ENCODE peak calls at places on chromosomes 1 and 21, in ten cellular contexts. J is IMR-90, I is GM23338, S is heart left ventricle, L is psoas muscle, E is upper lobe of left lung, H is pancreas, U is DND-41, Z is gastrocnemius medialis, V is Panc1. Q is an unnamed sample.

GRCh38 chr1:222413436-222413835 is 134.5 kb downstream of the HHIPL2 start:
- ATAC-seq in I (no peak), Z (no peak), S (peak), H (no peak), E (no peak), L (no peak), J (peak), V (no peak), U (no peak), Q (no peak)

GRCh38 chr1:40257313-40257687 is 736 bp upstream of the ZMPSTE24 start:
- ATAC-seq in L (peak), V (peak), U (peak), H (peak), Z (peak), I (peak), S (peak), J (peak), E (peak), Q (peak)

GRCh38 chr1:79614762-79615161 is 608.2 kb upstream of the ADGRL4 start:
- ATAC-seq in E (no peak), H (no peak), V (no peak), S (no peak), I (no peak), U (no peak), L (no peak), J (no peak), Z (no peak), Q (no peak)

GRCh38 chr1:18921506-18922251 is 19.3 kb upstream of the ALDH4A1 start:
- ATAC-seq in J (no peak), I (no peak), U (no peak), H (peak), S (peak), V (no peak), Z (no peak), E (no peak), L (peak), Q (peak)

GRCh38 chr1:67264899-67265298 is 42.8 kb upstream of the IL12RB2 start:
- ATAC-seq in V (no peak), S (no peak), H (no peak), I (no peak), U (peak), E (no peak), J (no peak), Z (no peak), L (no peak), Q (no peak)

GRCh38 chr1:234607091-234608025 is 2.6 kb downstream of the IRF2BP2 start:
- ATAC-seq in L (peak), I (peak), H (no peak), U (no peak), Z (no peak), J (no peak), E (no peak), S (peak), V (no peak), Q (no peak)

GRCh38 chr1:232364654-232365382 is 265.1 kb downstream of the SIPA1L2 start:
- ATAC-seq in L (no peak), S (no peak), J (no peak), H (no peak), U (no peak), Z (no peak), V (no peak), E (no peak), I (no peak), Q (no peak)

GRCh38 chr1:207603777-207604176 is 41.2 kb upstream of the CR1L start:
- ATAC-seq in S (no peak), U (no peak), L (no peak), I (no peak), Z (no peak), H (no peak), J (peak), V (no peak), E (no peak), Q (no peak)

GRCh38 chr1:45622267-45622890 is 1.5 kb downstream of the CCDC17 start:
- ATAC-seq in V (peak), U (no peak), I (peak), E (peak), J (no peak), S (peak), H (peak), L (peak), Z (no peak), Q (peak)

GRCh38 chr1:236365999-236366570 is 28.0 kb upstream of the EDARADD start:
- ATAC-seq in L (no peak), I (no peak), Z (no peak), J (no peak), E (no peak), S (peak), U (no peak), V (peak), H (peak), Q (no peak)

DNA sequence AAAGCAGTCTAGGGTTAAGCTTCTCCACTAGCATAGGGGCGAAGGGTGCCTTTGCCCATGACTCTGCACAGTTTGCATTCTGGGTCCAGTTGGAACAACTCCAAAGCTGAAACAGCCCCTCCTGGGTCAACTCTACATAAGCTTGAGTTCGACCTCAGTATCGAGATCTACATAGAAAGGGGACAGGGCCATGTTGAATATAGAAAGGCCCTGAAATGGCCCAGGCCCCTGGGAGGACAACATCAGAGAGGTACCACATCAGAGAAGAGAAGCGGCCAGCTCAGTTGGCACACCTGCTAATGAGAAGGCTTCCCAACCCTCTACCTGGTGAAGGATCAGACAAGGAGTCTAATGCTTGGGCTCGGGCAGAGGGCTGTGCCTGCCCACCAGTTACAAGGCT is 1.6 kb downstream of the DENND2D start:
- ATAC-seq in L (no peak), H (no peak), V (no peak), S (no peak), E (no peak), J (no peak), Z (no peak), U (no peak), I (no peak), Q (no peak)
- H3K4me3 ChIP-seq in L (peak), H (no peak), V (no peak), S (no peak), E (no peak), J (no peak), Z (no peak), U (peak), I (no peak), Q (no peak)

GRCh38 chr21:42404534-42404933 is 832 bp downstream of the UBASH3A start:
- ATAC-seq in V (no peak), U (peak), J (no peak), S (no peak), E (no peak), L (no peak), H (no peak), Z (no peak), I (no peak), Q (no peak)
- H3K27ac ChIP-seq in V (no peak), U (peak), J (no peak), S (peak), E (no peak), L (no peak), H (no peak), Z (no peak), I (no peak), Q (no peak)

GRCh38 chr1:181018901-181019681 is 3.6 kb downstream of the STX6 start:
- ATAC-seq in Z (no peak), L (no peak), U (no peak), E (no peak), V (no peak), I (no peak), J (no peak), H (no peak), S (no peak), Q (no peak)
- H3K4me3 ChIP-seq in Z (no peak), L (no peak), U (no peak), E (no peak), V (no peak), I (no peak), J (no peak), H (no peak), S (no peak), Q (no peak)

GRCh38 chr1:225851810-225852209 is 30.4 kb downstream of the TMEM63A start:
- ATAC-seq in J (no peak), H (no peak), L (no peak), S (no peak), Z (no peak), E (no peak), V (no peak), U (peak), I (no peak), Q (no peak)
- H3K27ac ChIP-seq in J (no peak), H (no peak), L (no peak), S (no peak), Z (no peak), E (no peak), V (no peak), U (no peak), I (no peak), Q (no peak)

GRCh38 chr1:84379781-84380180 is 18.5 kb upstream of the DNASE2B start:
- ATAC-seq in E (no peak), H (no peak), V (no peak), S (no peak), Z (no peak), L (no peak), I (peak), U (no peak), J (no peak), Q (no peak)

GRCh38 chr1:84374991-84375838 is 23.1 kb upstream of the DNASE2B start:
- ATAC-seq in L (peak), Z (peak), E (peak), H (no peak), J (no peak), V (no peak), I (no peak), S (peak), U (no peak), Q (peak)

GRCh38 chr1:84375965-84376910 is 22.0 kb upstream of the DNASE2B start:
- ATAC-seq in U (no peak), V (no peak), S (no peak), J (no peak), Z (peak), L (peak), I (no peak), E (peak), H (no peak), Q (no peak)

GRCh38 chr1:84379128-84379527 is 19.2 kb upstream of the DNASE2B start:
- ATAC-seq in V (no peak), Z (no peak), I (no peak), L (no peak), H (no peak), U (no peak), E (peak), S (no peak), J (peak), Q (no peak)

GRCh38 chr1:84377480-84378095 is 20.7 kb upstream of the DNASE2B start:
- ATAC-seq in E (peak), L (no peak), S (peak), H (no peak), Z (no peak), J (peak), V (peak), I (no peak), U (no peak), Q (no peak)
- H3K4me3 ChIP-seq in E (no peak), L (no peak), S (no peak), H (no peak), Z (no peak), J (no peak), V (no peak), I (no peak), U (no peak), Q (no peak)

DNA sequence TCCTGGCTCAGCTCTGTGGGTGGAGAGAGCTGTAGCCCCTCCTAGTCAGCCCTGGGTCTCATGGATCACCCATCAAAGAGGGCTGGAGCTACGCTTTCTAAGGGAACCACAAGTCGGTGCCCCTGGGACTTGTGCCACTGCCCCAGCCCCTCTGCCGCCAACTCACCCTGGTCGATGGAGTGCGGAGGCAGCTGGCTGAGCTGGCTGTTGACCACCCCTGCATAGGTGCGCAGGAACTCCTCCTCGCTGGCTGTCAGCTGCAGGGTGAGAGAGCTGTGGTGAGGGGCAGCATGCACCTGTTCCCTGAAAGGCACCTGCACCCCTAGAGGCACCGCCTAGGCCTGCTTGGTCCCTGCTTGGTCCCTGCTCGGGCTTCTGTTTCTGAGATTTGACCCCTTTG is 39.0 kb downstream of the CTNNBIP1 start:
- ATAC-seq in U (no peak), S (no peak), H (no peak), Z (no peak), I (no peak), J (no peak), E (no peak), V (no peak), L (no peak), Q (no peak)
- H3K27ac ChIP-seq in U (no peak), S (no peak), H (no peak), Z (no peak), I (no peak), J (no peak), E (no peak), V (no peak), L (no peak), Q (no peak)

DNA sequence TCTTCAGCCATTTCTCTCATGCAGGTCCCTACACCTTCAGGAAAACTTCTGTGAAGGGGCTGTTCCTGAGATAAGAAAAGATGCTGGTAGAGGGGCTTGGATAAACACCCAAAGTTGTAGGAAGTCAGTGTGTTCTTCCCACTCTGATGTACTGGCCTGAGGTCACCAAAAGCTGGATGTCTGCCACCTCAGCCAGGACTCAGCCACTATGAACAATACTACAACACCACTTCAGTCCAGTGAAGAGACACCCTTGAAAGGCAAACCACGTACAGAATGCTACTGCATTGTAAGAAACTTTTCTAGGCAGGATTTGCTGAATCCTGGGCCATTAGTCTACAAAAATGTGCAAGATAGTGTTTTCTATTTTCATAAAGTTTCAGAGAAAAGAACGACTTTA is 2.4 kb downstream of the PTPN14 start:
- ATAC-seq in U (no peak), E (no peak), S (peak), H (no peak), L (peak), Z (peak), V (no peak), I (no peak), J (no peak), Q (no peak)
- H3K4me3 ChIP-seq in U (no peak), E (no peak), S (peak), H (no peak), L (peak), Z (peak), V (peak), I (peak), J (peak), Q (peak)

DNA sequence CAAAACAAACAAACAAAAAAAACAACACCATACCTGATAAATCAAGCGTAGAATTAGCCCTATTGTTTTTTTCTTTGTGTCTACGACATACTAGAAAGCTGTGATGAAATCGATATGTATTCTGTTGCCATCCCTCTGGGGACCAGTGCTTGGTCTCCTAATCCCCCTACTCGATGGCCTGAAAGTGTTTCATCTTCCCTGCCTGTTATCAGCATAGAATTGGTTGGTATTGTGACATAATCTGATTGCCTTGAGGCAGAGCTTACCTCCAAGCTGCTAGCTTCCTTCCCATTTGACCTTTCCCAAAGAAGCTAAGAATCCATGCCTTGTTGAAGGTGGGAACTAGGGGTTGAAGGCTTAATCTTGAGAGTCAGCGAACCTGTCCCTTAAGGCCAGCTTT is 40.7 kb upstream of the PIGV start:
- ATAC-seq in J (no peak), Z (no peak), H (no peak), V (no peak), S (no peak), L (no peak), I (no peak), E (no peak), U (no peak), Q (no peak)
- H3K27ac ChIP-seq in J (no peak), Z (peak), H (no peak), V (no peak), S (no peak), L (no peak), I (no peak), E (no peak), U (no peak), Q (no peak)

Q was measured in gastroesophageal sphincter.